ENCODE peak calls at places on chromosomes 1 and 21, in six cellular contexts. One of them, this sample, is unnamed.

GRCh38 chr1:51863384-51863783 is 15.1 kb downstream of the NRDC start:
- DNase-seq in fibroblast of lung: no peak
- DNase-seq in ovary: no peak
- DNase-seq in AG04450: no peak
- DNase-seq in left ventricle myocardium inferior: no peak
- DNase-seq in uterus: no peak
- DNase-seq in this sample: no peak

GRCh38 chr1:66951513-66951912 is 26.7 kb downstream of the MIER1 start:
- DNase-seq in fibroblast of lung: peak
- DNase-seq in ovary: no peak
- DNase-seq in AG04450: peak
- DNase-seq in left ventricle myocardium inferior: no peak
- DNase-seq in uterus: no peak
- DNase-seq in this sample: no peak

GRCh38 chr1:53291574-53291973 is 36.3 kb downstream of the LRP8 start:
- DNase-seq in fibroblast of lung: no peak
- DNase-seq in ovary: no peak
- DNase-seq in AG04450: no peak
- DNase-seq in left ventricle myocardium inferior: no peak
- DNase-seq in uterus: no peak
- DNase-seq in this sample: no peak

GRCh38 chr1:205920861-205921558 is 22.2 kb downstream of the SLC26A9 start:
- DNase-seq in fibroblast of lung: no peak
- DNase-seq in ovary: no peak
- DNase-seq in AG04450: no peak
- DNase-seq in left ventricle myocardium inferior: no peak
- DNase-seq in uterus: no peak
- DNase-seq in this sample: no peak

GRCh38 chr1:115505157-115505571 is 136.6 kb upstream of the VANGL1 start:
- DNase-seq in fibroblast of lung: peak
- DNase-seq in ovary: no peak
- DNase-seq in AG04450: peak
- DNase-seq in left ventricle myocardium inferior: no peak
- DNase-seq in uterus: no peak
- DNase-seq in this sample: no peak

GRCh38 chr1:54813479-54814147 is 12.5 kb upstream of the TTC22 start:
- DNase-seq in fibroblast of lung: no peak
- DNase-seq in ovary: no peak
- DNase-seq in AG04450: no peak
- DNase-seq in left ventricle myocardium inferior: no peak
- DNase-seq in uterus: no peak
- DNase-seq in this sample: no peak

GRCh38 chr21:27149034-27149433 is 182.1 kb upstream of the ADAMTS5 start:
- DNase-seq in fibroblast of lung: no peak
- DNase-seq in ovary: no peak
- DNase-seq in AG04450: no peak
- DNase-seq in left ventricle myocardium inferior: no peak
- DNase-seq in uterus: no peak
- DNase-seq in this sample: no peak

GRCh38 chr1:57546931-57547330 is 123.1 kb upstream of the DAB1 start:
- DNase-seq in fibroblast of lung: no peak
- DNase-seq in ovary: no peak
- DNase-seq in AG04450: no peak
- DNase-seq in left ventricle myocardium inferior: no peak
- DNase-seq in uterus: no peak
- DNase-seq in this sample: no peak

GRCh38 chr21:36260802-36261201 is 59.2 kb upstream of the MORC3 start:
- DNase-seq in fibroblast of lung: no peak
- DNase-seq in ovary: no peak
- DNase-seq in AG04450: no peak
- DNase-seq in left ventricle myocardium inferior: no peak
- DNase-seq in uterus: no peak
- DNase-seq in this sample: no peak

GRCh38 chr1:22238356-22239224 is 95.7 kb upstream of the WNT4 start:
- DNase-seq in fibroblast of lung: no peak
- DNase-seq in ovary: no peak
- DNase-seq in AG04450: no peak
- DNase-seq in left ventricle myocardium inferior: no peak
- DNase-seq in uterus: no peak
- DNase-seq in this sample: no peak

GRCh38 chr1:30035522-30036228 is 687.7 kb downstream of the MATN1 start:
- DNase-seq in fibroblast of lung: no peak
- DNase-seq in ovary: no peak
- DNase-seq in AG04450: no peak
- DNase-seq in left ventricle myocardium inferior: no peak
- DNase-seq in uterus: no peak
- DNase-seq in this sample: no peak

GRCh38 chr1:79663916-79664315 is 657.4 kb upstream of the ADGRL4 start:
- DNase-seq in fibroblast of lung: no peak
- DNase-seq in ovary: no peak
- DNase-seq in AG04450: no peak
- DNase-seq in left ventricle myocardium inferior: no peak
- DNase-seq in uterus: no peak
- DNase-seq in this sample: no peak

GRCh38 chr1:35247256-35247655 is 21.3 kb upstream of the ZMYM4 start:
- DNase-seq in fibroblast of lung: no peak
- DNase-seq in ovary: no peak
- DNase-seq in AG04450: no peak
- DNase-seq in left ventricle myocardium inferior: no peak
- DNase-seq in uterus: no peak
- DNase-seq in this sample: no peak

GRCh38 chr1:228149341-228150020 is at the start of gene GJC2:
- DNase-seq in fibroblast of lung: peak
- DNase-seq in ovary: peak
- DNase-seq in AG04450: no peak
- DNase-seq in left ventricle myocardium inferior: peak
- DNase-seq in uterus: peak
- DNase-seq in this sample: no peak
- H3K4me3 ChIP-seq in fibroblast of lung: peak
- H3K4me3 ChIP-seq in ovary: peak
- H3K4me3 ChIP-seq in AG04450: peak
- H3K4me3 ChIP-seq in left ventricle myocardium inferior: peak
- H3K4me3 ChIP-seq in uterus: peak
- H3K4me3 ChIP-seq in this sample: no peak

GRCh38 chr1:85024736-85025135 is 23.6 kb downstream of the MCOLN3 start:
- DNase-seq in fibroblast of lung: no peak
- DNase-seq in ovary: no peak
- DNase-seq in AG04450: no peak
- DNase-seq in left ventricle myocardium inferior: no peak
- DNase-seq in uterus: no peak
- DNase-seq in this sample: no peak
- TF ChIP-seq CTCF in fibroblast of lung: no peak
- TF ChIP-seq CTCF in ovary: no peak
- TF ChIP-seq CTCF in AG04450: no peak
- TF ChIP-seq CTCF in left ventricle myocardium inferior: no peak
- TF ChIP-seq CTCF in uterus: no peak
- TF ChIP-seq CTCF in this sample: no peak

GRCh38 chr1:243598433-243598832 is 251.6 kb downstream of the AKT3 start:
- DNase-seq in fibroblast of lung: peak
- DNase-seq in ovary: no peak
- DNase-seq in AG04450: peak
- DNase-seq in left ventricle myocardium inferior: no peak
- DNase-seq in uterus: no peak
- DNase-seq in this sample: no peak

GRCh38 chr1:243597383-243597782 is 252.7 kb downstream of the AKT3 start:
- DNase-seq in fibroblast of lung: no peak
- DNase-seq in ovary: no peak
- DNase-seq in AG04450: no peak
- DNase-seq in left ventricle myocardium inferior: no peak
- DNase-seq in uterus: no peak
- DNase-seq in this sample: no peak

GRCh38 chr1:243596441-243597183 is 253.4 kb downstream of the AKT3 start:
- DNase-seq in fibroblast of lung: peak
- DNase-seq in ovary: no peak
- DNase-seq in AG04450: peak
- DNase-seq in left ventricle myocardium inferior: no peak
- DNase-seq in uterus: no peak
- DNase-seq in this sample: no peak

GRCh38 chr1:243594455-243594854 is 255.6 kb downstream of the AKT3 start:
- DNase-seq in fibroblast of lung: no peak
- DNase-seq in ovary: no peak
- DNase-seq in AG04450: no peak
- DNase-seq in left ventricle myocardium inferior: no peak
- DNase-seq in uterus: no peak
- DNase-seq in this sample: no peak

GRCh38 chr1:243595527-243596206 is 254.4 kb downstream of the AKT3 start:
- DNase-seq in fibroblast of lung: peak
- DNase-seq in ovary: no peak
- DNase-seq in AG04450: peak
- DNase-seq in left ventricle myocardium inferior: no peak
- DNase-seq in uterus: no peak
- DNase-seq in this sample: no peak
- H3K4me3 ChIP-seq in fibroblast of lung: no peak
- H3K4me3 ChIP-seq in ovary: no peak
- H3K4me3 ChIP-seq in AG04450: no peak
- H3K4me3 ChIP-seq in left ventricle myocardium inferior: no peak
- H3K4me3 ChIP-seq in uterus: no peak
- H3K4me3 ChIP-seq in this sample: no peak

DNA sequence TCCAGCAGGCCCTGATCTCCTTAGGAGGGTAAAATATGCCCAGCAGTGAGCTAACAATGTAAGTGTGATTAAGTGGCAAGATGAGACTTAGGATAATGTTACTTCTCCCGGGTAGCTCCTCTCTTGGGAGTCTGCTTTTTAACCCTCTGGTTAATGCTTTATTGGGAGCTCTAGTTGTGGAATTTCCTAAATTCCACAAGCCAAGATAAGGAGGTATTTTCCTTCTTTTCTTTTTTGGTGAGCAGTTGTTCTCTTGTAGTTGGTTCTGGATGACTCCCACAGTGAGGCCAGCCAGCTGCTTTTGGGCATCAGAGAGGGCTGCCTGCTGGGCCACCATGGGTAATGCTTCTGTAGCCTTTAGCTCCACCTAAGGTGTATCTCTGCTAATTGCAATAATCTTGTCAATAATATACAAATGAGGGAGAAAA is 19.3 kb downstream of the C1orf52 start:
- DNase-seq in fibroblast of lung: peak
- DNase-seq in ovary: no peak
- DNase-seq in AG04450: no peak
- DNase-seq in left ventricle myocardium inferior: no peak
- DNase-seq in uterus: no peak
- DNase-seq in this sample: no peak
- TF ChIP-seq CTCF in fibroblast of lung: no peak
- TF ChIP-seq CTCF in ovary: no peak
- TF ChIP-seq CTCF in AG04450: no peak
- TF ChIP-seq CTCF in left ventricle myocardium inferior: peak
- TF ChIP-seq CTCF in uterus: no peak
- TF ChIP-seq CTCF in this sample: no peak

GRCh38 chr1:172145656-172146055 is 274.8 kb upstream of the C1orf105 start:
- DNase-seq in fibroblast of lung: no peak
- DNase-seq in ovary: no peak
- DNase-seq in AG04450: no peak
- DNase-seq in left ventricle myocardium inferior: no peak
- DNase-seq in uterus: no peak
- DNase-seq in this sample: no peak
- H3K4me3 ChIP-seq in fibroblast of lung: no peak
- H3K4me3 ChIP-seq in ovary: peak
- H3K4me3 ChIP-seq in AG04450: peak
- H3K4me3 ChIP-seq in left ventricle myocardium inferior: peak
- H3K4me3 ChIP-seq in uterus: peak
- H3K4me3 ChIP-seq in this sample: no peak

GRCh38 chr1:156487862-156488261 is 12.7 kb downstream of the MEF2D start:
- DNase-seq in fibroblast of lung: no peak
- DNase-seq in ovary: no peak
- DNase-seq in AG04450: no peak
- DNase-seq in left ventricle myocardium inferior: no peak
- DNase-seq in uterus: no peak
- DNase-seq in this sample: peak

GRCh38 chr1:156488566-156489165 is 11.9 kb downstream of the MEF2D start:
- DNase-seq in fibroblast of lung: no peak
- DNase-seq in ovary: no peak
- DNase-seq in AG04450: no peak
- DNase-seq in left ventricle myocardium inferior: no peak
- DNase-seq in uterus: no peak
- DNase-seq in this sample: no peak

GRCh38 chr1:156489935-156490293 is 10.7 kb downstream of the MEF2D start:
- DNase-seq in fibroblast of lung: no peak
- DNase-seq in ovary: no peak
- DNase-seq in AG04450: no peak
- DNase-seq in left ventricle myocardium inferior: no peak
- DNase-seq in uterus: no peak
- DNase-seq in this sample: no peak

GRCh38 chr1:156490401-156491032 is 10.1 kb downstream of the MEF2D start:
- DNase-seq in fibroblast of lung: no peak
- DNase-seq in ovary: peak
- DNase-seq in AG04450: no peak
- DNase-seq in left ventricle myocardium inferior: peak
- DNase-seq in uterus: peak
- DNase-seq in this sample: no peak

DNA sequence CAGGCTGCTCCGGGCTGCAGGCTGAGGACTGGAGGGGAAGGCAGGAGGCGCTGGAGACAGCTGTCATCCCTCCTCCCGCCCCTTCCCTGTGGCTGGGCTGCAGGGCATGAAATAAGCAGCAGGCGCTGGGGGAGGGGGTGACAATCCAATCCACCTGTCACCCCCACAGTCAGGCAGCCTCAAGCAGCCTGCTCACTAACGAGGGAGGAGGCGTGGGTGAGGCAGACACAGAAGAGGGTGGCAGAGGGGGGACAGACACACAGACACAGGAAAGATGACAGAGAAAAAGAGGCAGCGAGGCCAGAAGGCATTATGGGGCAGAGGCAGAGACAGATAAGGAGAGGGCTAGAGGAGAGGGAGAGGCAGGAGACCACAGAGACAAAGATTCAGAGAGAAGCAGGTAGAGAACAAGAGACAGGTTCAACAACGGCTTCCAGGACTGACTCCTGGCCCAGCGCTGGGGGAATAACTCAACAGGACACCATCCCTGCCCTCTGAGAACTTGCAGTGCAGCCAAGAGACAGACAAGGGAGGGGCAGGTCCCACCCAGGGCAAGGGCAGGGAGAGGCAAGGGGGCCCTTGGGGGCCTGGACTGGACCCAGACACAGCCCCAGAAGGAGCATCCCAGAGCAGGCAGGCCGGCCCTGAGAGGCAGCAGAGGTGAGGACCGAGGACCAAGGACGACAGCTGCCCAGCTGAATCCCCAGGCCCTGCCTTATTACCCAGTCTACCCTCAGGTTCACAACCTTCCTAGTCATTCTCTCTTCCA is 11.2 kb downstream of the MEF2D start:
- DNase-seq in fibroblast of lung: no peak
- DNase-seq in ovary: peak
- DNase-seq in AG04450: no peak
- DNase-seq in left ventricle myocardium inferior: peak
- DNase-seq in uterus: no peak
- DNase-seq in this sample: no peak
- TF ChIP-seq CTCF in fibroblast of lung: peak
- TF ChIP-seq CTCF in ovary: no peak
- TF ChIP-seq CTCF in AG04450: peak
- TF ChIP-seq CTCF in left ventricle myocardium inferior: peak
- TF ChIP-seq CTCF in uterus: no peak
- TF ChIP-seq CTCF in this sample: no peak